ENCODE peak calls at places on chromosome 10, in ten cellular contexts. G is mammary epithelial cell; M is heart left ventricle; T is GM23248; N is astrocyte; F is CD8-positive, alpha-beta T cell; P is A549; S is neural progenitor cell; V is GM23338; E is H9. Z is an unnamed sample. For H3K4me1, the result is how much of the 10 kb centered on the place peaks cover.

GRCh38 chr10:69874464-69874863 is 72.8 kb downstream of the COL13A1 start:
- DNase-seq in P (peak), M (no peak), T (peak), S (no peak), G (peak), E (no peak), V (no peak), N (peak), F (no peak), Z (no peak)

GRCh38 chr10:121481222-121481621 is 117.0 kb downstream of the FGFR2 start:
- DNase-seq in F (no peak), G (no peak), S (no peak), V (no peak), P (no peak), E (no peak), M (no peak), T (no peak), N (peak), Z (no peak)

GRCh38 chr10:70669732-70670317 is 2.5 kb upstream of the ADAMTS14 start:
- DNase-seq in V (no peak), S (no peak), F (no peak), G (no peak), T (no peak), N (no peak), E (no peak), M (no peak), P (no peak), Z (no peak)

GRCh38 chr10:112404612-112405011 is 30.7 kb downstream of the ACSL5 start:
- DNase-seq in G (peak), P (no peak), M (no peak), V (no peak), F (no peak), T (peak), E (no peak), N (no peak), S (no peak), Z (no peak)

GRCh38 chr10:32317795-32318194 is 29.2 kb downstream of the EPC1 start:
- DNase-seq in F (no peak), M (no peak), V (no peak), G (no peak), N (no peak), E (no peak), T (no peak), S (no peak), P (no peak), Z (no peak)

GRCh38 chr10:132175401-132175800 is 11.3 kb upstream of the DPYSL4 start:
- DNase-seq in E (no peak), N (no peak), P (no peak), F (no peak), M (no peak), V (no peak), S (no peak), G (no peak), T (no peak), Z (no peak)

GRCh38 chr10:124392651-124393342 is 25.9 kb downstream of the OAT start:
- DNase-seq in S (no peak), T (no peak), M (no peak), E (no peak), P (no peak), G (no peak), V (no peak), F (no peak), N (no peak), Z (no peak)

GRCh38 chr10:11164806-11165590 is 147.3 kb downstream of the CELF2 start:
- DNase-seq in M (peak), E (peak), V (peak), N (peak), G (peak), P (no peak), S (peak), T (peak), F (peak), Z (peak)

GRCh38 chr10:44253769-44254462 is 131.0 kb downstream of the CXCL12 start:
- DNase-seq in E (no peak), S (no peak), F (no peak), N (peak), M (peak), V (no peak), G (no peak), P (peak), T (peak), Z (peak)

GRCh38 chr10:96835826-96836365 is 3.8 kb downstream of the LCOR start:
- DNase-seq in N (no peak), V (no peak), P (no peak), E (no peak), S (no peak), G (no peak), F (no peak), M (no peak), T (peak), Z (no peak)

GRCh38 chr10:6473901-6474370 is 106.1 kb downstream of the PRKCQ start:
- DNase-seq in P (no peak), N (no peak), M (no peak), F (no peak), S (no peak), T (peak), G (peak), V (no peak), E (no peak), Z (no peak)

GRCh38 chr10:121436630-121437311 is 161.5 kb downstream of the FGFR2 start:
- DNase-seq in T (no peak), V (peak), N (no peak), S (peak), F (no peak), P (no peak), M (no peak), G (no peak), E (no peak), Z (no peak)

GRCh38 chr10:93993782-93994668 is at the start of gene PLCE1:
- DNase-seq in V (peak), T (peak), E (peak), P (peak), N (no peak), F (no peak), S (peak), G (peak), M (peak), Z (peak)

GRCh38 chr10:132366499-132366898 is 30.5 kb upstream of the PWWP2B start:
- DNase-seq in P (no peak), E (no peak), T (no peak), V (no peak), F (no peak), G (no peak), S (no peak), M (no peak), N (no peak), Z (no peak)

GRCh38 chr10:43114743-43115611 is 23.3 kb upstream of the CSGALNACT2 start:
- DNase-seq in S (no peak), T (peak), F (no peak), P (no peak), E (no peak), G (no peak), M (no peak), V (no peak), N (no peak), Z (no peak)

GRCh38 chr10:96840841-96841518 is 8.9 kb downstream of the LCOR start:
- DNase-seq in P (no peak), E (no peak), N (peak), F (no peak), G (peak), T (no peak), V (no peak), S (no peak), M (no peak), Z (no peak)

GRCh38 chr10:28743576-28743975 is 66.3 kb downstream of the BAMBI start:
- DNase-seq in N (no peak), P (no peak), T (no peak), E (no peak), M (no peak), S (no peak), G (no peak), V (no peak), F (no peak), Z (no peak)

GRCh38 chr10:26890956-26891355 is 30.2 kb upstream of the ABI1 start:
- DNase-seq in E (peak), F (no peak), T (peak), P (no peak), S (peak), M (no peak), N (peak), V (peak), G (peak), Z (no peak)

GRCh38 chr10:103843045-103843444 is 12.3 kb downstream of the SH3PXD2A start:
- DNase-seq in G (no peak), F (no peak), N (no peak), V (no peak), E (no peak), P (no peak), S (no peak), M (no peak), T (no peak), Z (no peak)
- H3K4me1 ChIP-seq in G (under half), F (under half), N (under half), V (under half), E (under half), P (under half), S (under half), M (half or more), T (under half), Z (half or more)

GRCh38 chr10:77296534-77297369 is 340.9 kb downstream of the KCNMA1 start:
- DNase-seq in E (no peak), P (no peak), G (no peak), N (no peak), S (peak), F (no peak), T (no peak), M (no peak), V (peak), Z (no peak)
- H3K4me1 ChIP-seq in E (under half), P (under half), G (under half), N (under half), S (under half), F (under half), T (half or more), M (under half), V (under half), Z (under half)

DNA sequence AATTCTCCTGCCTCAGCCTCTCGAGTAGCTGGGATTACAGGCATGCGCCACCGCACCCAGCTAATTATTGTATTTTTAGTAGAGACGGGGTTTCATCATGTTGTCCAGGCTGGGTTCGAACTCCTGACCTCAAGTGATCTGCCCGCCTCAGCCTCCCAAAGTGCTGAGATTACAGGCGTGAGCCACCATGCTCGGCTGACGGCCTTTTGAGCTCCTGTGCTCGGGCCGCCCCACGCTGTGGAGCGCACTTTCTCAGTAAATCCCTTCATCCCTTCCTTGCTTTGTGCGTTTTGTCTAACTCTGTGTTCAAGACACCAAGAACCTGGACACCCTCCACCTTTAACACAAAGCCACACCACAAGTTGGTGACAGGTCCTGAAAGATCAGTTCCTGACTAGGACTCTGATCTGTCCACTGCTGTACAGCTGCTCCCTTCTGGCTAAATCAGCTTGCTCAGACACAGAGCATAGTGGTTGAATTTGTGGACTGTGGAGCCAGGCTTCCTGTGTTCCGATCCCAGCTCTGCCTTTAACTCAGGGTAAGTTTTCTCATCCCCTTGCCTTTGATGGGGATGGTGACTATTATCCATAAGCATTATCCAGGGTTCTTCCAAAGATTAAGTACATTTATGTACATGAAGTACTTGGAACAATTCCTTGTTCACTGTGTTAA is 20.1 kb downstream of the CHST3 start:
- DNase-seq in M (no peak), G (no peak), P (no peak), S (no peak), E (no peak), F (no peak), V (no peak), T (no peak), N (no peak), Z (no peak)
- H3K4me1 ChIP-seq in M (half or more), G (under half), P (under half), S (under half), E (under half), F (under half), V (under half), T (under half), N (half or more), Z (half or more)

GRCh38 chr10:60293797-60294196 is 95.9 kb downstream of the ANK3 start:
- DNase-seq in M (no peak), P (no peak), T (no peak), F (no peak), V (no peak), E (no peak), N (peak), S (no peak), G (no peak), Z (no peak)

GRCh38 chr10:60299390-60299778 is 90.3 kb downstream of the ANK3 start:
- DNase-seq in P (no peak), S (no peak), G (no peak), T (no peak), E (no peak), M (no peak), F (no peak), V (no peak), N (no peak), Z (no peak)

GRCh38 chr10:60295028-60295937 is 94.4 kb downstream of the ANK3 start:
- DNase-seq in T (no peak), P (no peak), V (no peak), S (no peak), G (no peak), F (no peak), M (no peak), E (no peak), N (no peak), Z (no peak)

GRCh38 chr10:60298408-60299389 is 91.0 kb downstream of the ANK3 start:
- DNase-seq in F (no peak), M (no peak), S (no peak), P (no peak), G (no peak), T (no peak), N (no peak), E (no peak), V (no peak), Z (no peak)

GRCh38 chr10:60296073-60296472 is 93.6 kb downstream of the ANK3 start:
- DNase-seq in M (no peak), F (no peak), S (no peak), G (no peak), V (no peak), E (no peak), T (no peak), P (no peak), N (no peak), Z (no peak)
- H3K4me1 ChIP-seq in M (half or more), F (under half), S (under half), G (under half), V (under half), E (under half), T (under half), P (under half), N (under half), Z (under half)